ENCODE peak calls at places on chromosomes 6 and 20, in ten cellular contexts. E, R, W, H, M, J, N, F, Y and A are unnamed samples.

GRCh38 chr20:14707865-14708574 is 370.6 kb upstream of the FLRT3 start:
- DNase-seq in E (no peak), R (no peak), W (no peak), H (no peak), M (no peak), J (no peak), N (no peak), F (no peak), Y (no peak), A (no peak)

GRCh38 chr20:46630336-46630735 is 20.9 kb downstream of the SLC13A3 start:
- DNase-seq in E (no peak), R (no peak), W (no peak), H (no peak), M (no peak), J (no peak), N (no peak), F (no peak), Y (no peak), A (no peak)

GRCh38 chr6:139323511-139324445 is 32.0 kb upstream of the TXLNB start:
- DNase-seq in E (peak; percentile 92), R (peak; percentile 75), W (peak; percentile 27), H (peak; percentile 93), M (peak; percentile 94), J (peak; percentile 79), N (peak; percentile 76), F (peak; percentile 38), Y (peak; percentile 41), A (peak; percentile 46)

GRCh38 chr6:35474129-35474977 is 6.2 kb downstream of the RPL10A start:
- DNase-seq in E (no peak), R (no peak), W (no peak), H (no peak), M (no peak), J (no peak), N (no peak), F (no peak), Y (no peak), A (no peak)

GRCh38 chr6:124866040-124866439 is 96.2 kb upstream of the RNF217 start:
- DNase-seq in E (no peak), R (no peak), W (no peak), H (no peak), M (no peak), J (no peak), N (no peak), F (no peak), Y (no peak), A (no peak)

GRCh38 chr6:131164506-131164905 is 29.2 kb downstream of the AKAP7 start:
- DNase-seq in E (peak; percentile 37), R (peak; percentile 14), W (no peak), H (no peak), M (no peak), J (peak; percentile 34), N (no peak), F (no peak), Y (no peak), A (no peak)

GRCh38 chr6:21000391-21000801 is 466.1 kb downstream of the CDKAL1 start:
- DNase-seq in E (peak; percentile 51), R (no peak), W (no peak), H (no peak), M (no peak), J (peak; percentile 59), N (no peak), F (no peak), Y (no peak), A (no peak)

GRCh38 chr6:134937426-134937825 is 12.5 kb downstream of the ALDH8A1 start:
- DNase-seq in E (no peak), R (peak; percentile 22), W (no peak), H (peak; percentile 52), M (peak; percentile 84), J (peak; percentile 53), N (no peak), F (no peak), Y (no peak), A (no peak)

GRCh38 chr6:136784910-136785746 is 7.1 kb downstream of the MAP3K5 start:
- DNase-seq in E (peak; percentile 70), R (no peak), W (peak; percentile 46), H (no peak), M (no peak), J (no peak), N (peak; percentile 68), F (peak; percentile 26), Y (no peak), A (no peak)

GRCh38 chr6:47573109-47573508 is 95.5 kb downstream of the CD2AP start:
- DNase-seq in E (no peak), R (no peak), W (no peak), H (no peak), M (no peak), J (no peak), N (no peak), F (no peak), Y (no peak), A (no peak)

GRCh38 chr6:155077784-155078183 is 82.7 kb downstream of the TIAM2 start:
- DNase-seq in E (no peak), R (no peak), W (no peak), H (no peak), M (no peak), J (no peak), N (no peak), F (no peak), Y (no peak), A (no peak)

GRCh38 chr6:43256670-43257664 is 13.7 kb downstream of the TTBK1 start:
- DNase-seq in E (no peak), R (no peak), W (no peak), H (no peak), M (no peak), J (no peak), N (no peak), F (no peak), Y (no peak), A (no peak)

GRCh38 chr20:53208110-53208908 is 236.2 kb downstream of the TSHZ2 start:
- DNase-seq in E (no peak), R (no peak), W (no peak), H (peak; percentile 20), M (no peak), J (no peak), N (no peak), F (no peak), Y (peak; percentile 26), A (no peak)
- TF ChIP-seq CTCF in E (no peak), R (no peak), W (no peak), H (no peak), M (no peak), J (no peak), N (no peak), F (no peak), Y (no peak), A (no peak)

GRCh38 chr6:8589941-8590676 is 154.8 kb upstream of the SLC35B3 start:
- DNase-seq in E (no peak), R (no peak), W (no peak), H (no peak), M (no peak), J (no peak), N (no peak), F (no peak), Y (peak; percentile 12), A (no peak)
- TF ChIP-seq CTCF in E (no peak), R (no peak), W (no peak), H (no peak), M (no peak), J (no peak), N (no peak), F (no peak), Y (no peak), A (no peak)

GRCh38 chr20:43096471-43096870 is 93.2 kb downstream of the PTPRT start:
- DNase-seq in E (no peak), R (no peak), W (no peak), H (no peak), M (no peak), J (no peak), N (no peak), F (no peak), Y (peak; percentile 5), A (no peak)

DNA sequence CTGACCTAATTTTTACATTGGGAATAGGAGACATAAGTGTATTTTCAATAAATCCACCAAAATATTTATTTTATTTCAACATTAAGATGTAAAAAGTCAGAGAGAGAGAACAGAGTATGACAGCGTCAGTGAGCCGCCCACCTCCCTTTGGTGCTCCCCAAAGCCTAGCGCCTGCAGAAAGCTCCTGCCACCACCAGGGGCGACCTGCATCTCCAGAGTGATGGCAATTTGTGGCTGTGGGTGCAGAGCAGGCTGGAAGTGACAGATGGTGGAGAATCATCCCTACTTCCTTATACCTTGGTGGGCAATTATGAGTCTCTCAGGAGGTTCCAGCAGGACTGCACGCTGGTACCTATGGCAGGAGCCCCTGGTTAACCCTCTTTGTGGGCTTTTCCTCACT is 87.3 kb downstream of the PTPRT start:
- DNase-seq in E (no peak), R (no peak), W (no peak), H (no peak), M (no peak), J (no peak), N (no peak), F (no peak), Y (peak; percentile 27), A (no peak)
- TF ChIP-seq CTCF in E (no peak), R (no peak), W (no peak), H (no peak), M (no peak), J (no peak), N (no peak), F (no peak), Y (peak; percentile 23), A (no peak)

GRCh38 chr20:41748756-41749582 is 130.8 kb upstream of the CHD6 start:
- DNase-seq in E (no peak), R (no peak), W (no peak), H (no peak), M (peak; percentile 60), J (no peak), N (no peak), F (no peak), Y (no peak), A (no peak)

GRCh38 chr20:41750137-41750536 is 132.0 kb upstream of the CHD6 start:
- DNase-seq in E (no peak), R (no peak), W (no peak), H (no peak), M (peak; percentile 60), J (no peak), N (no peak), F (no peak), Y (no peak), A (no peak)

GRCh38 chr20:41748051-41748450 is 129.9 kb upstream of the CHD6 start:
- DNase-seq in E (no peak), R (no peak), W (no peak), H (no peak), M (no peak), J (no peak), N (no peak), F (no peak), Y (no peak), A (no peak)

GRCh38 chr20:41747226-41747625 is 129.0 kb upstream of the CHD6 start:
- DNase-seq in E (no peak), R (no peak), W (no peak), H (peak; percentile 29), M (peak; percentile 70), J (no peak), N (no peak), F (no peak), Y (no peak), A (no peak)

DNA sequence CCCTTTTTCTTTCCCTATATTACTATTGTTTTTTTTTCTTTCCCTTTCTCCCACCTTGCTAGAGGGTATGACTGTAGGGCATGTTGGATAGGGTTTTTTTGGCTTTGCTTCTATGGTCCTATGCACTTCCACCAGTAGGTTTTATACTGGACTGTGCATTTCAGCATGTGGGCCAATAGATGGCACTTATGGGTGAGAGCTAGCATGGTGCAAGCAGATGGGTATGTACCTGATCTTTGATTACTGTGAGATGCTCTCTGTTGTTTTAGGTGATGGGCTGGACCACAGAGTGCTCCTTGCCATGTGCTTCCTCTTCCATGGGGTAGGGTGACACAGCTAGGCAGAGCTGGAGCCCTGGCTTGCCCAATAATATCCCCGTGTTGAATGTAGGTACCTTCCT is 128.5 kb upstream of the CHD6 start:
- DNase-seq in E (no peak), R (no peak), W (no peak), H (peak; percentile 17), M (peak; percentile 62), J (no peak), N (no peak), F (no peak), Y (no peak), A (no peak)
- TF ChIP-seq CTCF in E (no peak), R (no peak), W (no peak), H (no peak), M (no peak), J (no peak), N (no peak), F (no peak), Y (no peak), A (no peak)